ENCODE peak calls at places on chromosome 10, in ten cellular contexts. U is heart left ventricle, L is fibroblast of mammary gland, K is mucosa of descending colon, M is cardiac muscle cell, E is choroid plexus epithelial cell, S is Panc1, Z is brain microvascular endothelial cell, N is BJ, H is endodermal cell. Y is an unnamed sample.

GRCh38 chr10:72068901-72069446 is 19.4 kb downstream of the SPOCK2 start:
- DNase-seq in U (no peak), L (no peak), K (no peak), M (no peak), E (no peak), S (no peak), Z (no peak), N (no peak), H (no peak), Y (peak)

GRCh38 chr10:814536-815302 is 116.8 kb downstream of the LARP4B start:
- DNase-seq in U (no peak), L (no peak), K (no peak), M (no peak), E (no peak), S (no peak), Z (no peak), N (no peak), H (no peak), Y (no peak)

GRCh38 chr10:54194768-54195167 is 606.3 kb downstream of the PCDH15 start:
- DNase-seq in U (no peak), L (no peak), K (no peak), M (no peak), E (no peak), S (no peak), Z (no peak), N (no peak), H (no peak), Y (no peak)

GRCh38 chr10:63429280-63429679 is 36.5 kb downstream of the JMJD1C start:
- DNase-seq in U (no peak), L (peak), K (no peak), M (peak), E (peak), S (no peak), Z (no peak), N (peak), H (no peak), Y (peak)

GRCh38 chr10:113524120-113524519 is 28.7 kb upstream of the HABP2 start:
- DNase-seq in U (no peak), L (no peak), K (no peak), M (no peak), E (no peak), S (no peak), Z (no peak), N (no peak), H (peak), Y (no peak)

GRCh38 chr10:43205681-43206390 is 61.0 kb downstream of the RASGEF1A start:
- DNase-seq in U (peak), L (no peak), K (no peak), M (no peak), E (no peak), S (no peak), Z (no peak), N (no peak), H (peak), Y (no peak)

GRCh38 chr10:127976286-127976685 is 69.4 kb downstream of the PTPRE start:
- DNase-seq in U (no peak), L (peak), K (no peak), M (peak), E (no peak), S (no peak), Z (no peak), N (no peak), H (no peak), Y (peak)

GRCh38 chr10:5575482-5576153 is 50.9 kb downstream of the CALML3 start:
- DNase-seq in U (no peak), L (peak), K (no peak), M (peak), E (peak), S (no peak), Z (no peak), N (no peak), H (no peak), Y (peak)

GRCh38 chr10:104109908-104110662 is 11.9 kb upstream of the SFR1 start:
- DNase-seq in U (no peak), L (peak), K (no peak), M (peak), E (peak), S (no peak), Z (peak), N (peak), H (no peak), Y (peak)

GRCh38 chr10:120394446-120394845 is 62.6 kb upstream of the PLPP4 start:
- DNase-seq in U (no peak), L (peak), K (no peak), M (no peak), E (peak), S (no peak), Z (no peak), N (no peak), H (no peak), Y (peak)

GRCh38 chr10:600234-600633 is 89.2 kb downstream of the DIP2C start:
- DNase-seq in U (no peak), L (no peak), K (no peak), M (no peak), E (no peak), S (no peak), Z (no peak), N (no peak), H (no peak), Y (no peak)

GRCh38 chr10:78778446-78779338 is 290.1 kb upstream of the ZMIZ1 start:
- DNase-seq in U (no peak), L (no peak), K (no peak), M (no peak), E (no peak), S (no peak), Z (no peak), N (no peak), H (peak), Y (no peak)

GRCh38 chr10:59872892-59873463 is 33.4 kb downstream of the CCDC6 start:
- DNase-seq in U (peak), L (peak), K (peak), M (peak), E (peak), S (no peak), Z (peak), N (peak), H (no peak), Y (peak)

GRCh38 chr10:119022846-119023552 is 6.5 kb upstream of the NANOS1 start:
- DNase-seq in U (no peak), L (peak), K (no peak), M (peak), E (peak), S (no peak), Z (peak), N (peak), H (peak), Y (peak)

GRCh38 chr10:6108631-6109443 is 20.0 kb downstream of the RBM17 start:
- DNase-seq in U (no peak), L (peak), K (peak), M (peak), E (peak), S (peak), Z (no peak), N (no peak), H (peak), Y (peak)

GRCh38 chr10:130935897-130936550 is 375.5 kb downstream of the TCERG1L start:
- DNase-seq in U (no peak), L (no peak), K (no peak), M (no peak), E (no peak), S (no peak), Z (no peak), N (no peak), H (peak), Y (no peak)

GRCh38 chr10:34814228-34815173 is 595 bp downstream of the PARD3 start:
- DNase-seq in U (peak), L (no peak), K (peak), M (peak), E (no peak), S (no peak), Z (no peak), N (no peak), H (peak), Y (peak)

GRCh38 chr10:76456190-76456589 is 1024.8 kb downstream of the LRMDA start:
- DNase-seq in U (peak), L (peak), K (no peak), M (peak), E (peak), S (no peak), Z (peak), N (no peak), H (no peak), Y (no peak)

GRCh38 chr10:121270906-121271305 is 327.3 kb downstream of the FGFR2 start:
- DNase-seq in U (no peak), L (no peak), K (no peak), M (no peak), E (no peak), S (no peak), Z (no peak), N (no peak), H (no peak), Y (no peak)

GRCh38 chr10:61749271-61749670 is 86.5 kb downstream of the CABCOCO1 start:
- DNase-seq in U (no peak), L (no peak), K (no peak), M (no peak), E (no peak), S (no peak), Z (no peak), N (no peak), H (no peak), Y (no peak)

GRCh38 chr10:61747341-61747740 is 84.6 kb downstream of the CABCOCO1 start:
- DNase-seq in U (no peak), L (no peak), K (no peak), M (no peak), E (peak), S (no peak), Z (no peak), N (no peak), H (no peak), Y (peak)

GRCh38 chr10:61742812-61743211 is 80.1 kb downstream of the CABCOCO1 start:
- DNase-seq in U (no peak), L (no peak), K (no peak), M (no peak), E (peak), S (no peak), Z (no peak), N (no peak), H (no peak), Y (no peak)

DNA sequence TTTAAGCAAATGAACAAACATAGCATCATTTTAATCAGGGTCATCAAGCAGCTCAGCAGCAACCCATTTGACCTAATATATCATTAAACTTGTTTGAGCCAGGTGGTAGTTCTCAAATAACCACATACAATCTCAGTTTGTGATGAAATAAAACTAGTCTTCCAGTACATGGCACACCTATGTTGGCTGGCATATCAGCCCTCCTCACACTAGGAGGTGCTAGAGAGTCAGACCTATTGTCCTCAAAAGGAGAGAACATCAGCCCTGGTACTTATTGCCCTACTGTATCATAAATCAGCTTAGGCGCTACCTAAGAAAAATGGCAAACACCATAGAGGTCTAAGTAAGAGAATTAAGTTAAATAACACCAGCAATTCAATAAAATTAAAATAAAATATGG is 81.7 kb downstream of the CABCOCO1 start:
- DNase-seq in U (no peak), L (peak), K (peak), M (no peak), E (no peak), S (no peak), Z (no peak), N (no peak), H (peak), Y (no peak)
- TF ChIP-seq CTCF in U (no peak), L (peak), K (no peak), M (peak), E (peak), S (peak), Z (peak), N (no peak), H (peak), Y (no peak)

GRCh38 chr10:49761201-49761788 is 828 bp downstream of the OGDHL start:
- DNase-seq in U (no peak), L (no peak), K (no peak), M (no peak), E (no peak), S (no peak), Z (no peak), N (no peak), H (peak), Y (no peak)
- H3K4me3 ChIP-seq in U (peak), L (no peak), K (no peak), M (peak), E (no peak), S (peak), Z (peak), N (peak), H (peak), Y (peak)

GRCh38 chr10:97633921-97634320 is 621 bp upstream of the MORN4 start:
- DNase-seq in U (no peak), L (no peak), K (no peak), M (peak), E (peak), S (no peak), Z (no peak), N (no peak), H (peak), Y (no peak)
- TF ChIP-seq CTCF in U (no peak), L (peak), K (no peak), M (peak), E (peak), S (no peak), Z (peak), N (no peak), H (peak), Y (peak)

GRCh38 chr10:21160116-21160515 is 263.0 kb upstream of the NEBL start:
- DNase-seq in U (no peak), L (no peak), K (no peak), M (no peak), E (no peak), S (no peak), Z (no peak), N (no peak), H (no peak), Y (no peak)
- H3K4me3 ChIP-seq in U (no peak), L (no peak), K (no peak), M (no peak), E (no peak), S (no peak), Z (no peak), N (no peak), H (no peak), Y (no peak)